ENCODE peak calls at places on chromosome 15, in eight cellular contexts. T is occipital lobe, J is GM04504, H is cardiac fibroblast, S is right cardiac atrium, L is NCI-H2081, A is NCI-H1436 treated with DMSO at 0.1 percent for 48 hours, N is AG08395. R is an unnamed sample.

GRCh38 chr15:74134387-74135027 is 4.1 kb downstream of the ISLR2 start:
- DNase-seq in T (no peak), J (no peak), H (peak), S (peak), L (no peak), A (no peak), N (no peak), R (peak)

GRCh38 chr15:76377751-76378150 is 41.2 kb downstream of the ISL2 start:
- DNase-seq in T (no peak), J (no peak), H (no peak), S (no peak), L (no peak), A (no peak), N (no peak), R (no peak)

GRCh38 chr15:25072857-25073476 is 118.2 kb downstream of the SNRPN start:
- DNase-seq in T (no peak), J (no peak), H (no peak), S (no peak), L (no peak), A (no peak), N (no peak), R (no peak)

GRCh38 chr15:49308686-49309085 is 114.4 kb upstream of the FGF7 start:
- DNase-seq in T (no peak), J (no peak), H (no peak), S (no peak), L (no peak), A (no peak), N (no peak), R (no peak)

GRCh38 chr15:70504305-70504951 is 258.9 kb downstream of the UACA start:
- DNase-seq in T (peak), J (no peak), H (peak), S (peak), L (no peak), A (no peak), N (peak), R (peak)

GRCh38 chr15:88716543-88717341 is 77.9 kb downstream of the ISG20 start:
- DNase-seq in T (no peak), J (no peak), H (no peak), S (no peak), L (no peak), A (no peak), N (no peak), R (no peak)

GRCh38 chr15:89177633-89178306 is 43.6 kb downstream of the RLBP1 start:
- DNase-seq in T (peak), J (peak), H (peak), S (peak), L (peak), A (no peak), N (peak), R (peak)

GRCh38 chr15:83753872-83754493 is 100.1 kb downstream of the ADAMTSL3 start:
- DNase-seq in T (no peak), J (no peak), H (no peak), S (no peak), L (no peak), A (no peak), N (no peak), R (no peak)

GRCh38 chr15:45892182-45892581 is 257.4 kb downstream of the SQOR start:
- DNase-seq in T (no peak), J (peak), H (no peak), S (no peak), L (no peak), A (no peak), N (peak), R (no peak)

GRCh38 chr15:80695099-80695910 is at the start of gene ABHD17C:
- DNase-seq in T (peak), J (peak), H (peak), S (peak), L (peak), A (no peak), N (peak), R (peak)

GRCh38 chr15:31461375-31461774 is 134.7 kb downstream of the KLF13 start:
- DNase-seq in T (no peak), J (no peak), H (no peak), S (no peak), L (no peak), A (no peak), N (no peak), R (no peak)

R was measured in fibroblast of gingiva.